ENCODE peak calls at places on chromosomes 4 and X, in eight cellular contexts. I is pancreas, Q is uterus, N is lower leg skin, Y is heart right ventricle, P is upper lobe of left lung, B is HCT116, G is tibial artery. C is an unnamed sample.

GRCh38 chr4:74205046-74205445 is 47.1 kb downstream of the MTHFD2L start:
- DNase-seq in I (no peak), Q (no peak), N (no peak), Y (no peak), P (no peak), B (no peak), G (no peak), C (no peak)

GRCh38 chr4:110184124-110184790 is 14.2 kb downstream of the ELOVL6 start:
- DNase-seq in I (no peak), Q (no peak), N (no peak), Y (no peak), P (no peak), B (no peak), G (no peak), C (no peak)

GRCh38 chrX:48705876-48706275 is 9.3 kb downstream of the SUV39H1 start:
- DNase-seq in I (no peak), Q (no peak), N (no peak), Y (no peak), P (no peak), B (no peak), G (no peak), C (no peak)

GRCh38 chr4:73608677-73609594 is 11.3 kb downstream of the RASSF6 start:
- DNase-seq in I (no peak), Q (no peak), N (no peak), Y (no peak), P (no peak), B (no peak), G (no peak), C (no peak)

GRCh38 chr4:26746742-26747351 is 113.8 kb upstream of the STIM2 start:
- DNase-seq in I (no peak), Q (no peak), N (no peak), Y (no peak), P (no peak), B (no peak), G (no peak), C (no peak)

GRCh38 chrX:15869695-15870094 is 15.1 kb upstream of the AP1S2 start:
- DNase-seq in I (no peak), Q (no peak), N (no peak), Y (no peak), P (no peak), B (no peak), G (no peak), C (no peak)

GRCh38 chr4:54100607-54101189 is 735 bp downstream of the GSX2 start:
- DNase-seq in I (no peak), Q (no peak), N (no peak), Y (no peak), P (no peak), B (no peak), G (no peak), C (no peak)

GRCh38 chrX:77118686-77119085 is 328.5 kb upstream of the FGF16 start:
- DNase-seq in I (no peak), Q (no peak), N (no peak), Y (no peak), P (no peak), B (no peak), G (no peak), C (no peak)

GRCh38 chr4:41095973-41096372 is 118.4 kb downstream of the APBB2 start:
- DNase-seq in I (no peak), Q (no peak), N (no peak), Y (no peak), P (no peak), B (no peak), G (no peak), C (no peak)

GRCh38 chr4:19512086-19512485 is 739.6 kb upstream of the SLIT2 start:
- DNase-seq in I (no peak), Q (no peak), N (no peak), Y (no peak), P (no peak), B (no peak), G (no peak), C (no peak)

GRCh38 chrX:132367314-132367713 is 121.5 kb downstream of the MBNL3 start:
- DNase-seq in I (no peak), Q (no peak), N (no peak), Y (no peak), P (no peak), B (no peak), G (no peak), C (no peak)

GRCh38 chrX:30373479-30373878 is 64.3 kb upstream of the NR0B1 start:
- DNase-seq in I (no peak), Q (no peak), N (no peak), Y (no peak), P (no peak), B (no peak), G (no peak), C (no peak)

GRCh38 chr4:174402470-174403176 is 118.9 kb downstream of the CEP44 start:
- DNase-seq in I (no peak), Q (no peak), N (no peak), Y (no peak), P (no peak), B (no peak), G (no peak), C (no peak)

GRCh38 chrX:52576946-52577345 is 60.1 kb upstream of the XAGE1B start:
- DNase-seq in I (no peak), Q (no peak), N (no peak), Y (no peak), P (no peak), B (no peak), G (no peak), C (no peak)

GRCh38 chr4:73434311-73434710 is 1.7 kb upstream of the AFP start:
- DNase-seq in I (no peak), Q (no peak), N (no peak), Y (no peak), P (no peak), B (peak), G (no peak), C (no peak)

DNA sequence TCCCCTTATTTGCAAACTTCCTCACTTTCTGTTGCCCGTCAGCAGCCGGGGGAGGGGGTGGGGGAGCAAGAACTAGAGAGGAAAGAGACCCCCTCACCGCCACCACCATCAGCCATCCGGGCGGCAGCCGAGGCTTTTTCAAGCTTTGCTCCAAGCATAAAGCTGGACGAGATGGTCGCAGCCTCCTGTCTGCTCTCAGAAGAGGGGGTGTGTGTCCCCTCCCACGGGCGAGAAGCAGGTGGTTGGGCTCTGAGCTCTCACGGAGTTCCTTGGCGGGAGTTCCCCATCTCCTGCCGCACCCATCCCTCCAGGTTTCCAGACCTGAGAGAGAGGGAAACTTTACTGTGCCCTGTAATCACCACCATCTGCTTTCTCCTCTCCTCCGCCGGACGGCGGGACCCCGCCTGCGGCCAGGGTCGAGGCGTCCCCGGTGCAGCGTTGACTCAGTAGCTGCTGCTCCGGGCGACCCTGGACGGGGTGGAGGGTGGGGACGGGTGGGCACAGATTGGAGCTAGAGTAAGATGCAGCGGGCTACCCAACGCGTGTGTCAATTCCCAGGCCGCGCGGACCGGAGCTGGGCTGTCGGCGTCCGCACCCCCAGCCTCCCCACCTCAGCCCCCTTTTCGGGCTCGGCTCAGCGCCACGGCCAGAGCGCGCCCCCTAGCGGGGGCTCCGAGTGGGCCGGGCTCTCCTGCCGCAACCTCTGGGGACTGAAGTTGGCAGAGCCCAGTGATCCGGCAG is 4.8 kb upstream of the ARX start:
- DNase-seq in I (no peak), Q (no peak), N (no peak), Y (no peak), P (no peak), B (no peak), G (no peak), C (no peak)
- TF ChIP-seq CTCF in I (peak), Q (no peak), N (no peak), Y (peak), P (no peak), B (peak), G (no peak), C (no peak)

GRCh38 chr4:91233164-91233563 is 1070.6 kb upstream of the GRID2 start:
- DNase-seq in I (no peak), Q (no peak), N (no peak), Y (no peak), P (no peak), B (no peak), G (no peak), C (no peak)
- H3K4me3 ChIP-seq in I (no peak), Q (no peak), N (no peak), Y (no peak), P (no peak), B (no peak), G (no peak), C (no peak)

GRCh38 chr4:152463562-152463961 is 72.3 kb downstream of the FBXW7 start:
- DNase-seq in I (no peak), Q (no peak), N (no peak), Y (no peak), P (no peak), B (no peak), G (no peak), C (no peak)
- TF ChIP-seq CTCF in I (no peak), Q (no peak), N (no peak), Y (no peak), P (no peak), B (no peak), G (no peak), C (no peak)

DNA sequence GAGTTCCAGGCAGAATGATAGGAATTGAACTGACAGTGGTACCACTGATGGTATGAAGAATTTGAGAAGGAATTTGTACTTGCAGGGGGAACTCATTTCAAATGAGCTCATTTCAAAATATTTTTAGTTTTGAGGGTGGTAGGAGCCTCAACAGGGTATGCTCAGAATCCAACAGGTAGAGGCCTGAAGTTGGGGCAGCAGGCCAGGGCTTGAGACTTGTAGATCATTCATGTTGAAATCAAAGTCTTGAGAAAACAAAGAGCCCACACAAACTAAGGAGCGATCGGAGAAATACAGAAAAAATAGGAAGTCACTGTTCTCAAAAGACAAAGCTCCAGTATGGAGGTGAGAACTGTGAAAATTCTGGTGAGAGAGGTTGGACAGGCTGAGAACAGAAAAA is 1.0 kb upstream of the SLC9A6 start:
- DNase-seq in I (no peak), Q (no peak), N (no peak), Y (no peak), P (no peak), B (no peak), G (no peak), C (no peak)
- H3K4me3 ChIP-seq in I (no peak), Q (peak), N (no peak), Y (no peak), P (no peak), B (no peak), G (peak), C (peak)

DNA sequence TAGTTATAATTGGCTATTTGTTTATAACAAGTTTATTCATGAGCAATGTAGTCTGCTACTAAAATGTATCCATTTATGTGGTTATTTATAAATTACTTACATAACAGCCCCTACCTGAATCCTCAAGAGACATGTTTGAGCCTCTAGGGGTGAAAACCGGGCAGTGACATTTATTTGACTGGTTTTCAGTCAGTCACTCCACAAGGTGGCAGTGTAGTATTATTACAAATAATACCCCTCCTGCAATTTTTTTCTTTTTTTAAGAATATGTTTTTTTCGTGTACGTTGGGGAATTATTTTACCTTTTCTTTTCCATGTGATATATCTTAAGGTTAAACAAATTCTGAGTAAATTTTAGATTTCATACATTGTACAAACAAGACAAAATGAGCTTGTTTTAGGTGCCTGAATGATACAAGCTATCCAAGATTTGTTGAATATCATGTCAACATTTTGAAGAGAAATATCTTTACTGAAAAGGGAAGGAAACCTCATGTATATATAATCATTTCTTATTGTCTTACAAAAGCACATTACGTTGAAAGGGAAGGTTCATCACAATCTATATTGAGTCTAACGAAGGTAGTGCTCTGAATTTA is 598.7 kb upstream of the TECRL start:
- DNase-seq in I (no peak), Q (no peak), N (no peak), Y (no peak), P (no peak), B (peak), G (no peak), C (no peak)
- TF ChIP-seq CTCF in I (peak), Q (peak), N (no peak), Y (no peak), P (no peak), B (no peak), G (no peak), C (peak)

GRCh38 chr4:168835880-168836454 is 174.1 kb downstream of the CBR4 start:
- DNase-seq in I (no peak), Q (no peak), N (no peak), Y (no peak), P (no peak), B (no peak), G (no peak), C (no peak)

GRCh38 chr4:168839758-168840385 is 170.2 kb downstream of the CBR4 start:
- DNase-seq in I (no peak), Q (peak), N (no peak), Y (no peak), P (no peak), B (no peak), G (no peak), C (no peak)

GRCh38 chr4:168837922-168838321 is 172.1 kb downstream of the CBR4 start:
- DNase-seq in I (no peak), Q (no peak), N (no peak), Y (no peak), P (no peak), B (no peak), G (no peak), C (no peak)

GRCh38 chr4:168832746-168833575 is 177.1 kb downstream of the CBR4 start:
- DNase-seq in I (no peak), Q (peak), N (peak), Y (peak), P (no peak), B (no peak), G (peak), C (peak)

DNA sequence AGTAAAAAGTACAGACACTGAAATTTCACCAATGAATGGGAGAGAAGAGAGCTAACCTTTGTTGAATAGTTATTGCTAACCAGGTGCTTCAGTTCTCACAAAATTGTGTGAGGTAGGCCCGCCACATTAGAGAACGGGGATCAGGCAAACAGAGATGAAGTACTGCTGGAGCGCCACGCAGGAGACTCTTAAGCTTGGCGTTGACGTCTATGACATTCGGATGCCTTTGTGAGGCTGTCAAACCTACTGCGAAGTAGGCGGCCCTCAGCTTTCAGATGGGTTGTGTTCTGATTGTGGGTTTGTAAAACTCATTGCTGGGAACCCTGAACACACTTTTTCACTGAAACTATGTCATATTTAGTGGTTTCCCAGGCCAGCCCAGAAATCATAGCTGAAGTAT is 173.6 kb downstream of the CBR4 start:
- DNase-seq in I (no peak), Q (no peak), N (no peak), Y (peak), P (no peak), B (no peak), G (no peak), C (no peak)
- H3K4me3 ChIP-seq in I (no peak), Q (peak), N (no peak), Y (no peak), P (no peak), B (no peak), G (peak), C (peak)

GRCh38 chrX:38768079-38768478 is 33.2 kb upstream of the MID1IP1 start:
- DNase-seq in I (no peak), Q (no peak), N (no peak), Y (no peak), P (no peak), B (no peak), G (no peak), C (no peak)
- TF ChIP-seq CTCF in I (no peak), Q (peak), N (no peak), Y (peak), P (no peak), B (peak), G (peak), C (no peak)

GRCh38 chr4:80475236-80475635 is 139.7 kb downstream of the CFAP299 start:
- DNase-seq in I (no peak), Q (no peak), N (no peak), Y (no peak), P (no peak), B (no peak), G (no peak), C (no peak)

GRCh38 chr4:80475781-80476180 is 140.3 kb downstream of the CFAP299 start:
- DNase-seq in I (no peak), Q (no peak), N (no peak), Y (no peak), P (no peak), B (no peak), G (no peak), C (no peak)

GRCh38 chr4:80466618-80467017 is 131.1 kb downstream of the CFAP299 start:
- DNase-seq in I (no peak), Q (no peak), N (no peak), Y (no peak), P (no peak), B (no peak), G (no peak), C (no peak)

DNA sequence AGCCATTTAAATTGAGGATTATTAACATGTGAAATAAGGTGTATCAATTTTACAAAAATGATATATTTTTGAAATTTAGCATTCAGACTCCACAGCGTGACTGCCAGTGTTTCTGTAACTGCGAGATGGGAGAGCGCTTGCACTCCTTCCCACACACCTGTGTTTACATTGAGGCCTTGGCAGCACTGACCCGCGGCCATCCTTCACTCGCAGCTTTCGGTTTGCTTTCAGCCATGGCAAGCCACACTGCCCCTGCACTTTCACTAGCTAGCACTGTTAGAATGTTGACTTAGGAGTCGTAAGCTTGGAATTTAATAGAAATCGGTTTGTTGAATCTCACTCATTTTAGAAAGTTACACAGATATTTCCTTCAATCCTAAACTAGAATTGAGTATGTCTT is 136.2 kb downstream of the CFAP299 start:
- DNase-seq in I (peak), Q (no peak), N (no peak), Y (no peak), P (peak), B (no peak), G (no peak), C (no peak)
- H3K4me3 ChIP-seq in I (peak), Q (peak), N (no peak), Y (no peak), P (no peak), B (no peak), G (no peak), C (peak)

DNA sequence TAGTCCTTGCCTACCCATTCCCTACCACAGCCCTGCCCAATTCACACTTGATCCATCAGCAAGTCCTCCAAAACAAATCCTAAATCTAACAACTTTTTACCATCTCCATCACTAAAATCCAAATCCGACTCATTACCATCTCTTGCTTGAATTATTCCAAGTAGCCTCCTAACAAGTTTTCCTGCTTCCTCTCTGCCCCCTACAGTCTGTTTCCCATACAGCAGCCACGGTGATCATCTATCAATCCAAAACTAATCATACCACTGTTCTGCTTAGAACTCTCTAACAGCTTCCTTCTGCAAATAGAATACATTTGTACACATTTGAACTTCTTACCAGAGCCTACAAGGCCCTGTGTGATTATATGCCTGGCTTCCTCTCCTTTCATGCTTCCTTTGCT is 133.0 kb downstream of the SHROOM4 start:
- DNase-seq in I (no peak), Q (no peak), N (no peak), Y (no peak), P (no peak), B (no peak), G (no peak), C (no peak)
- TF ChIP-seq CTCF in I (peak), Q (no peak), N (no peak), Y (peak), P (peak), B (no peak), G (no peak), C (no peak)